ENCODE peak calls at places on chromosomes 12 and 14, in five cellular contexts. Z is cardiac fibroblast; C is activated CD4-positive, alpha-beta memory T cell treated with anti-CD3 and anti-CD28 coated beads for 36 hours; K is stimulated activated CD4-positive, alpha-beta T cell treated with anti-CD3 and anti-CD28 coated beads, Interleukin-15, amount 100 ng/mL, for 1 hour; L is T-helper 1 cell. H is an unnamed sample.

GRCh38 chr12:24661657-24662096 is 287.2 kb downstream of the BCAT1 start:
- DNase-seq in C (no peak), L (no peak), K (no peak), Z (peak), H (no peak)

GRCh38 chr14:104830781-104831180 is 29.9 kb downstream of the ZBTB42 start:
- DNase-seq in Z (no peak), C (no peak), L (no peak), K (no peak), H (no peak)

GRCh38 chr12:94761559-94761958 is 111.2 kb upstream of the TMCC3 start:
- DNase-seq in Z (peak), C (peak), K (no peak), L (no peak), H (no peak)

GRCh38 chr12:39533951-39534350 is 85.7 kb downstream of the ABCD2 start:
- DNase-seq in Z (no peak), C (no peak), L (no peak), K (no peak), H (no peak)

GRCh38 chr12:118645219-118645618 is 268.9 kb downstream of the SUDS3 start:
- DNase-seq in C (peak), Z (no peak), K (no peak), L (no peak), H (no peak)

GRCh38 chr12:118714500-118714899 is 266.8 kb upstream of the SRRM4 start:
- DNase-seq in L (no peak), C (no peak), K (no peak), Z (no peak), H (no peak)

GRCh38 chr14:58777541-58777979 is 139.8 kb downstream of the DACT1 start:
- DNase-seq in L (no peak), C (no peak), Z (no peak), K (no peak), H (no peak)

GRCh38 chr14:105711841-105712460 is 185.6 kb downstream of the TMEM121 start:
- DNase-seq in L (no peak), Z (no peak), K (no peak), C (no peak), H (no peak)

GRCh38 chr12:93803408-93803807 is 126.2 kb downstream of the CRADD start:
- DNase-seq in C (no peak), L (no peak), Z (peak), K (no peak), H (no peak)

H was measured in SIG-M5.